ENCODE peak calls at places on chromosomes 13 and 19, in four cellular contexts. One of them, this sample, is unnamed. For H3K9me3, the result is how much of the 10 kb centered on the place peaks cover.

GRCh38 chr19:51192689-51193088 is 32.2 kb upstream of the CD33 start:
- DNase-seq in PC-9: no peak
- DNase-seq in testis: no peak
- DNase-seq in hepatocyte: no peak
- DNase-seq in this sample: no peak

GRCh38 chr13:40271511-40271910 is 394.9 kb downstream of the FOXO1 start:
- DNase-seq in PC-9: no peak
- DNase-seq in testis: peak
- DNase-seq in hepatocyte: no peak
- DNase-seq in this sample: no peak

GRCh38 chr13:68304287-68304893 is 1074.3 kb upstream of the PCDH9 start:
- DNase-seq in PC-9: no peak
- DNase-seq in testis: no peak
- DNase-seq in hepatocyte: peak
- DNase-seq in this sample: peak

GRCh38 chr13:76009491-76009890 is 373.4 kb downstream of the LMO7 start:
- DNase-seq in PC-9: no peak
- DNase-seq in testis: no peak
- DNase-seq in hepatocyte: no peak
- DNase-seq in this sample: no peak

GRCh38 chr13:113109151-113110047 is 3.8 kb downstream of the F7 start:
- DNase-seq in PC-9: no peak
- DNase-seq in testis: no peak
- DNase-seq in hepatocyte: no peak
- DNase-seq in this sample: no peak

GRCh38 chr13:57045816-57046691 is 94.7 kb upstream of the PRR20A start:
- DNase-seq in PC-9: no peak
- DNase-seq in testis: no peak
- DNase-seq in hepatocyte: peak
- DNase-seq in this sample: peak

GRCh38 chr13:28475916-28476725 is 18.8 kb downstream of the FLT1 start:
- DNase-seq in PC-9: no peak
- DNase-seq in testis: no peak
- DNase-seq in hepatocyte: peak
- DNase-seq in this sample: no peak

GRCh38 chr13:61258185-61258584 is 157.5 kb downstream of the PCDH20 start:
- DNase-seq in PC-9: no peak
- DNase-seq in testis: no peak
- DNase-seq in hepatocyte: no peak
- DNase-seq in this sample: no peak

GRCh38 chr13:108959254-108959653 is 329.8 kb downstream of the MYO16 start:
- DNase-seq in PC-9: no peak
- DNase-seq in testis: no peak
- DNase-seq in hepatocyte: no peak
- DNase-seq in this sample: no peak

GRCh38 chr13:114124921-114125320 is 7.5 kb downstream of the RASA3 start:
- DNase-seq in PC-9: no peak
- DNase-seq in testis: no peak
- DNase-seq in hepatocyte: no peak
- DNase-seq in this sample: peak

GRCh38 chr13:74778087-74778486 is 643.9 kb upstream of the KLF12 start:
- DNase-seq in PC-9: no peak
- DNase-seq in testis: no peak
- DNase-seq in hepatocyte: no peak
- DNase-seq in this sample: no peak

GRCh38 chr13:37981932-37982331 is 112.4 kb upstream of the TRPC4 start:
- DNase-seq in PC-9: no peak
- DNase-seq in testis: no peak
- DNase-seq in hepatocyte: no peak
- DNase-seq in this sample: no peak

GRCh38 chr13:21657538-21657937 is 13.3 kb upstream of the FGF9 start:
- DNase-seq in PC-9: no peak
- DNase-seq in testis: no peak
- DNase-seq in hepatocyte: no peak
- DNase-seq in this sample: no peak

GRCh38 chr19:17576758-17577532 is 21.5 kb downstream of the COLGALT1 start:
- DNase-seq in PC-9: peak
- DNase-seq in testis: peak
- DNase-seq in hepatocyte: peak
- DNase-seq in this sample: peak

GRCh38 chr19:27718262-27718661 is 1494.7 kb downstream of the UQCRFS1 start:
- DNase-seq in PC-9: no peak
- DNase-seq in testis: no peak
- DNase-seq in hepatocyte: no peak
- DNase-seq in this sample: no peak

GRCh38 chr19:5054551-5055456 is 85.9 kb downstream of the KDM4B start:
- DNase-seq in PC-9: no peak
- DNase-seq in testis: no peak
- DNase-seq in hepatocyte: no peak
- DNase-seq in this sample: no peak

GRCh38 chr13:64639206-64639605 is 2590.9 kb downstream of the PCDH9 start:
- DNase-seq in PC-9: no peak
- DNase-seq in testis: no peak
- DNase-seq in hepatocyte: no peak
- DNase-seq in this sample: no peak

GRCh38 chr13:41306271-41307150 is 4.6 kb upstream of the NAA16 start:
- DNase-seq in PC-9: no peak
- DNase-seq in testis: no peak
- DNase-seq in hepatocyte: no peak
- DNase-seq in this sample: no peak

GRCh38 chr19:18437481-18438330 is at the start of gene ISYNA1:
- DNase-seq in PC-9: peak
- DNase-seq in testis: peak
- DNase-seq in hepatocyte: peak
- DNase-seq in this sample: peak

GRCh38 chr13:98977568-98978270 is at the start of gene DOCK9:
- DNase-seq in PC-9: peak
- DNase-seq in testis: peak
- DNase-seq in hepatocyte: peak
- DNase-seq in this sample: no peak

GRCh38 chr19:30790048-30790680 is 418.0 kb downstream of the ZNF536 start:
- DNase-seq in PC-9: no peak
- DNase-seq in testis: no peak
- DNase-seq in hepatocyte: no peak
- DNase-seq in this sample: no peak

GRCh38 chr13:99225078-99225477 is 24.4 kb downstream of the UBAC2 start:
- DNase-seq in PC-9: no peak
- DNase-seq in testis: no peak
- DNase-seq in hepatocyte: no peak
- DNase-seq in this sample: no peak

DNA sequence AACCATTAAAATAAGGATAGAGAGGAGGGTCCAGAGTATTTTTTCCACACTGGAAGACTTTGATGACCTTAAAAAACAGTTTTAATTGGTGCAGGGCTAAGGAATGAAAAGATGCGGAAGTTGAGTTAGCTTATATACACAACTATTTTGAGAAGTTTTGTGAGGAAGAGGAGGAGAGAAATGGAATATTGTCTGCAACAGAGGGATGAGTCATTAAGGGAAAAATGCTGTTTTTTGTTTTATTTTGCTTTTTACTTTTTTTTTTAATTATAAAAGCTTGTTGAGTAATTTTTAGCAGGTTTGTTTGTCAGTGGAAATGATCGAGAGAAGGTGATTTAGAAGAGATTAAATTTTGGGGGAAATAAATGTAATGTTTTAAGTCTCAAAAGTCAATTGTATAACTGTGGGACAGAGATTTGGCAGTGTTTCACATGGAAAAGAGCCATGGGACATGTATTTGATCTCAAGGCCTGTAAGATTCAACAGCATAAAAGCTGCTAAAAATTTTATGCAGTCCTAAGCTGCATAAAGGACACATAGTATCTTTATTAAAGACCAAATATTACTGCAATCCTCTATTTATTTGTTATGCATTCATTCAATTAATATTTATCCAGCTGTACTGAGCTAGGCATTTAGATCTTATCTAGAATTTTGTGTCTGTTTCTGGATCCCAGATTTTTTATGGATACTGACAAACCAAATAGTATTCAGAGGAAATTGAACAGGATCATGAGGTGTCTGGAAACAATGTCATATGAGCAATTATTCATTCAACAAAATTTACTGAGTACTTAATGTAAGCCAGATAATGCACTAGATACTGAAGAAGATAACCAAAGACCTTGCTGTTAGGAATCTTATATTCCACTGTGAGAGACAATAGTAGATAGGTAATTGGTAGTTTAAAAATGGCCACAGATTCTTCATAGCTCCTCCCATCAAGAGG is 72.7 kb downstream of the DNAJC15 start:
- DNase-seq in PC-9: no peak
- DNase-seq in testis: no peak
- DNase-seq in hepatocyte: no peak
- DNase-seq in this sample: no peak
- H3K9me3 ChIP-seq in PC-9: under half
- H3K9me3 ChIP-seq in testis: under half
- H3K9me3 ChIP-seq in hepatocyte: under half
- H3K9me3 ChIP-seq in this sample: under half

DNA sequence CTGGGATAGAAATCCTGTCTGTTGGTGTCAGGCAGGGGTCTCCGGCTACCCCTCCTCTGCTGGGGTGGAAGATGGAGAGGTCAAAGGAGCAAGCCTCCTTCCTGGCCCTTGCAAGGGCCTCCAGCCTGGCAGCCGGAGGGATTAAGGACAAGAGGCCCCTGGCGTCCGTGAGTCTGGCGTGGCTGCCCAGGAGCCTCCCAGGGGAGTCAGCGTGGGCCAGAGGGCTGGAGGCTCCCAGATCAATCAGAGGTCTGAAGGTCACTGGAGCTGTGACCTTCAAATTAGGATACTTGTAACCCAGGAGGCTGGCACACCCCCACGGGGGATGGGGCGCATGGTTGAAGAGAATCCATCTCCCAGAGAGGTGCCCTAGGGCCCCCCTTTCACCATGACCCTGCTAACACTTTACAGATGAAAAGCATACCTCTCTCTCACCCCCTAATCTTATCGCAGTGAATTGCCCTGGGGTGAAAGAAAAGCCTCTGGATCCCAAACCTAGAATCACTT is 44.7 kb upstream of the PEG3 start:
- DNase-seq in PC-9: no peak
- DNase-seq in testis: no peak
- DNase-seq in hepatocyte: no peak
- DNase-seq in this sample: peak
- H3K9me3 ChIP-seq in PC-9: under half
- H3K9me3 ChIP-seq in testis: under half
- H3K9me3 ChIP-seq in hepatocyte: under half
- H3K9me3 ChIP-seq in this sample: under half

GRCh38 chr13:107018285-107018684 is 450.3 kb upstream of the ARGLU1 start:
- DNase-seq in PC-9: no peak
- DNase-seq in testis: no peak
- DNase-seq in hepatocyte: no peak
- DNase-seq in this sample: no peak
- H3K9me3 ChIP-seq in PC-9: under half
- H3K9me3 ChIP-seq in testis: under half
- H3K9me3 ChIP-seq in hepatocyte: under half
- H3K9me3 ChIP-seq in this sample: under half

GRCh38 chr19:57566396-57567256 is 7.0 kb upstream of the ZNF550 start:
- DNase-seq in PC-9: no peak
- DNase-seq in testis: no peak
- DNase-seq in hepatocyte: peak
- DNase-seq in this sample: no peak
- H3K9me3 ChIP-seq in PC-9: half or more
- H3K9me3 ChIP-seq in testis: under half
- H3K9me3 ChIP-seq in hepatocyte: under half
- H3K9me3 ChIP-seq in this sample: half or more

DNA sequence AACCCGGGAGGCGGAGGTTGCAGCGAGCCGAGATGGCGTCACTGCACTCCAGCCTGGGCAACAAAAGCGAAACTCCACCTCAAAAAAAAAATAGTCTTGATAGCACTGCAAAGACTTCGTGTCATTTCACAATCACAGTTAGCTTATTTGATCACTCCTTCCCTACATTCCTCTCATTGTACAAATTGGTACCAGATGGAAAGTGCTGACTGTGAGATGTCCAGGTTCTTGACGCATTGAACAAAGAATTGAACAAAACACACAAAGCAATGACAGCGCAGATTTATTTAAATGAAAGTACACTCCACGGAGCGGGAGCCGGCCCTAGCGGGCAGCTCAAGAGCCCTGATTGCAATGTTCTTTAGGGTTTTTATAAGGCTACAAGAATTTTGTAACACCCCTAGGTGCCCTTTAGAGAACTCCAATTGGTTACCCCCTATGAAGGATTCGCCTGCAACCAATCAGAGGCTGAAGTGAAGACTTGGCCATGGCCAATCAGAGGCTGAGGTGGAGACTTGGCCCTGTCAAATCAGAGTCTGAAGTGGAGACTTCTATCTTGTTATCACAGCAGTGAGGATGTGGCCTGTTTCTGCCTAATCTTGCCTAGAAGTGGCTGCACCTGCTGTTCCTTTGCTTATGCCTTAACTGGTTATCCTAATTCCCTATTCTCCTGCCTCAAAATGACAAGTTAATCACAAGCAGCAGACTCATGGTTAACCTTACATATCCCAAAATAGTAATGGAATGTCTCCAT is 16.7 kb downstream of the ZNF556 start:
- DNase-seq in PC-9: no peak
- DNase-seq in testis: peak
- DNase-seq in hepatocyte: no peak
- DNase-seq in this sample: no peak
- H3K9me3 ChIP-seq in PC-9: under half
- H3K9me3 ChIP-seq in testis: under half
- H3K9me3 ChIP-seq in hepatocyte: under half
- H3K9me3 ChIP-seq in this sample: under half

GRCh38 chr13:111506621-111507020 is 186.2 kb downstream of the TEX29 start:
- DNase-seq in PC-9: no peak
- DNase-seq in testis: no peak
- DNase-seq in hepatocyte: no peak
- DNase-seq in this sample: no peak

GRCh38 chr13:111503905-111504695 is 183.7 kb downstream of the TEX29 start:
- DNase-seq in PC-9: no peak
- DNase-seq in testis: no peak
- DNase-seq in hepatocyte: no peak
- DNase-seq in this sample: peak

GRCh38 chr13:111505175-111505777 is 184.8 kb downstream of the TEX29 start:
- DNase-seq in PC-9: no peak
- DNase-seq in testis: peak
- DNase-seq in hepatocyte: no peak
- DNase-seq in this sample: peak

GRCh38 chr13:111508164-111508870 is 187.9 kb downstream of the TEX29 start:
- DNase-seq in PC-9: no peak
- DNase-seq in testis: peak
- DNase-seq in hepatocyte: no peak
- DNase-seq in this sample: peak

GRCh38 chr13:111506131-111506530 is 185.7 kb downstream of the TEX29 start:
- DNase-seq in PC-9: no peak
- DNase-seq in testis: peak
- DNase-seq in hepatocyte: no peak
- DNase-seq in this sample: peak
- H3K9me3 ChIP-seq in PC-9: under half
- H3K9me3 ChIP-seq in testis: under half
- H3K9me3 ChIP-seq in hepatocyte: under half
- H3K9me3 ChIP-seq in this sample: under half